ENCODE peak calls at places on chromosomes 4 and X, in six cellular contexts. Y, Z, R, S, A and T are unnamed samples.
A peak's percentile ranks its signal among the peaks of the same experiment; 100 is the strongest.

GRCh38 chr4:57091657-57092162 is 18.5 kb downstream of the IGFBP7 start:
- DNase-seq in Y (no peak), Z (no peak), R (no peak), S (no peak), A (no peak), T (no peak)

GRCh38 chrX:108029928-108030711 is 14.7 kb upstream of the VSIG1 start:
- DNase-seq in Y (no peak), Z (no peak), R (no peak), S (no peak), A (no peak), T (no peak)

GRCh38 chrX:103783971-103784370 is 7.3 kb downstream of the PLP1 start:
- DNase-seq in Y (no peak), Z (no peak), R (no peak), S (no peak), A (no peak), T (no peak)

GRCh38 chrX:110373310-110373709 is 14.7 kb downstream of the RTL9 start:
- DNase-seq in Y (no peak), Z (no peak), R (no peak), S (no peak), A (no peak), T (no peak)

GRCh38 chrX:113833096-113833495 is 750.8 kb upstream of the HTR2C start:
- DNase-seq in Y (no peak), Z (no peak), R (no peak), S (no peak), A (no peak), T (no peak)

GRCh38 chr4:42404001-42404400 is 6.7 kb downstream of the SHISA3 start:
- DNase-seq in Y (no peak), Z (no peak), R (no peak), S (no peak), A (no peak), T (no peak)

GRCh38 chr4:75302648-75303047 is 211.6 kb downstream of the RCHY1 start:
- DNase-seq in Y (no peak), Z (no peak), R (no peak), S (no peak), A (peak; percentile 27), T (no peak)

GRCh38 chr4:80989921-80990544 is 40.5 kb upstream of the BMP3 start:
- DNase-seq in Y (peak; percentile 1), Z (no peak), R (peak; percentile 46), S (no peak), A (peak; percentile 81), T (no peak)

GRCh38 chrX:16185725-16186136 is 18.4 kb downstream of the MAGEB17 start:
- DNase-seq in Y (peak; percentile 25), Z (no peak), R (peak; percentile 84), S (no peak), A (no peak), T (no peak)

GRCh38 chr4:143347495-143347894 is 10.8 kb downstream of the GAB1 start:
- DNase-seq in Y (no peak), Z (no peak), R (no peak), S (no peak), A (no peak), T (no peak)

GRCh38 chrX:136067946-136068345 is 79.4 kb upstream of the FHL1 start:
- DNase-seq in Y (no peak), Z (no peak), R (no peak), S (no peak), A (no peak), T (no peak)